ENCODE peak calls at places on chromosomes 12 and 14, in six cellular contexts. O, Z, S, W, Q and F are unnamed samples.

GRCh38 chr12:4137441-4137840 is 136.1 kb upstream of the CCND2 start:
- DNase-seq in O (no peak), Z (no peak), S (no peak), W (no peak), Q (peak), F (no peak)

GRCh38 chr14:104576607-104577332 is 2.8 kb upstream of the C14orf180 start:
- DNase-seq in O (no peak), Z (no peak), S (no peak), W (no peak), Q (no peak), F (no peak)

GRCh38 chr14:105203057-105203494 is 22.0 kb upstream of the NUDT14 start:
- DNase-seq in O (no peak), Z (peak), S (peak), W (no peak), Q (peak), F (peak)

GRCh38 chr14:38743941-38744611 is 359.0 kb downstream of the SEC23A start:
- DNase-seq in O (no peak), Z (no peak), S (no peak), W (no peak), Q (no peak), F (no peak)

GRCh38 chr12:57173683-57174082 is 26.3 kb upstream of the LRP1-AS start:
- DNase-seq in O (no peak), Z (no peak), S (no peak), W (no peak), Q (no peak), F (no peak)

GRCh38 chr12:38465020-38465419 is 148.4 kb downstream of the ALG10B start:
- DNase-seq in O (no peak), Z (no peak), S (no peak), W (no peak), Q (no peak), F (no peak)

GRCh38 chr12:76085159-76085868 is 829 bp upstream of the NAP1L1 start:
- DNase-seq in O (no peak), Z (no peak), S (no peak), W (peak), Q (no peak), F (no peak)

GRCh38 chr12:89333564-89334252 is 18.6 kb downstream of the DUSP6 start:
- DNase-seq in O (no peak), Z (no peak), S (no peak), W (no peak), Q (peak), F (no peak)

GRCh38 chr12:102756564-102756963 is 160.5 kb downstream of the PAH start:
- DNase-seq in O (no peak), Z (no peak), S (no peak), W (no peak), Q (peak), F (no peak)

GRCh38 chr12:1830981-1831930 is 10.9 kb downstream of the LRTM2 start:
- DNase-seq in O (no peak), Z (peak), S (no peak), W (no peak), Q (peak), F (no peak)

GRCh38 chr14:79641371-79641770 is 569.9 kb downstream of the DIO2 start:
- DNase-seq in O (no peak), Z (no peak), S (no peak), W (no peak), Q (no peak), F (no peak)

GRCh38 chr12:2582631-2583616 is 211.8 kb upstream of the FKBP4 start:
- DNase-seq in O (no peak), Z (peak), S (peak), W (peak), Q (peak), F (no peak)

GRCh38 chr12:51262758-51263177 is 7.4 kb downstream of the SMAGP start:
- DNase-seq in O (no peak), Z (no peak), S (no peak), W (peak), Q (peak), F (peak)

GRCh38 chr12:51752490-51752889 is 96.0 kb downstream of the FIGNL2 start:
- DNase-seq in O (no peak), Z (no peak), S (peak), W (no peak), Q (peak), F (peak)

GRCh38 chr14:61930101-61930857 is 168.1 kb downstream of the SNAPC1 start:
- DNase-seq in O (no peak), Z (no peak), S (no peak), W (no peak), Q (no peak), F (no peak)